ENCODE peak calls at places on chromosomes 11 and 22, in seven cellular contexts. A is left lung, F is cardiac muscle cell, N is stomach, U is psoas muscle, J is GM12865, K is RWPE1. E is an unnamed sample.

GRCh38 chr22:37390075-37390474 is 37.2 kb downstream of the ELFN2 start:
- DNase-seq in A (no peak), F (no peak), N (no peak), U (no peak), J (no peak), K (no peak), E (no peak)

GRCh38 chr11:59678813-59679165 is 10.0 kb upstream of the PATL1 start:
- DNase-seq in A (no peak), F (no peak), N (no peak), U (no peak), J (no peak), K (no peak), E (no peak)

GRCh38 chr22:48778308-48779195 is 1049.1 kb downstream of the BRD1 start:
- DNase-seq in A (no peak), F (no peak), N (no peak), U (no peak), J (no peak), K (no peak), E (no peak)

GRCh38 chr11:12539570-12539969 is 134.7 kb upstream of the TEAD1 start:
- DNase-seq in A (no peak), F (no peak), N (no peak), U (no peak), J (no peak), K (peak; percentile 86), E (no peak)

GRCh38 chr22:44147821-44148574 is 32.7 kb upstream of the PARVG start:
- DNase-seq in A (peak; percentile 53), F (peak; percentile 26), N (no peak), U (no peak), J (no peak), K (no peak), E (no peak)

GRCh38 chr11:43549624-43550023 is 130.9 kb upstream of the HSD17B12 start:
- DNase-seq in A (no peak), F (no peak), N (no peak), U (no peak), J (no peak), K (no peak), E (no peak)

GRCh38 chr22:30421695-30422480 is 3.7 kb upstream of the MTFP1 start:
- DNase-seq in A (no peak), F (no peak), N (no peak), U (no peak), J (no peak), K (no peak), E (no peak)

GRCh38 chr11:117949062-117949461 is 19.9 kb upstream of the TMPRSS13 start:
- DNase-seq in A (no peak), F (no peak), N (no peak), U (no peak), J (no peak), K (no peak), E (no peak)

GRCh38 chr11:65208785-65209710 is 27.3 kb downstream of the CAPN1 start:
- DNase-seq in A (no peak), F (no peak), N (peak; percentile 15), U (no peak), J (no peak), K (no peak), E (no peak)

GRCh38 chr11:5719703-5720495 is 16.3 kb upstream of the OR56B1 start:
- DNase-seq in A (no peak), F (no peak), N (no peak), U (no peak), J (no peak), K (no peak), E (no peak)

GRCh38 chr11:61835663-61836024 is 7.5 kb downstream of the FADS2 start:
- DNase-seq in A (no peak), F (no peak), N (no peak), U (no peak), J (no peak), K (no peak), E (no peak)

GRCh38 chr22:34068011-34068410 is 147.7 kb upstream of the LARGE1 start:
- DNase-seq in A (no peak), F (no peak), N (no peak), U (no peak), J (no peak), K (no peak), E (no peak)

GRCh38 chr11:26753738-26754504 is 32.1 kb upstream of the SLC5A12 start:
- DNase-seq in A (no peak), F (peak; percentile 79), N (peak; percentile 27), U (peak; percentile 18), J (peak; percentile 57), K (peak; percentile 62), E (peak; percentile 6)

GRCh38 chr22:21624120-21624879 is 5.5 kb downstream of the YDJC start:
- DNase-seq in A (no peak), F (peak; percentile 37), N (no peak), U (peak; percentile 30), J (no peak), K (no peak), E (no peak)

DNA sequence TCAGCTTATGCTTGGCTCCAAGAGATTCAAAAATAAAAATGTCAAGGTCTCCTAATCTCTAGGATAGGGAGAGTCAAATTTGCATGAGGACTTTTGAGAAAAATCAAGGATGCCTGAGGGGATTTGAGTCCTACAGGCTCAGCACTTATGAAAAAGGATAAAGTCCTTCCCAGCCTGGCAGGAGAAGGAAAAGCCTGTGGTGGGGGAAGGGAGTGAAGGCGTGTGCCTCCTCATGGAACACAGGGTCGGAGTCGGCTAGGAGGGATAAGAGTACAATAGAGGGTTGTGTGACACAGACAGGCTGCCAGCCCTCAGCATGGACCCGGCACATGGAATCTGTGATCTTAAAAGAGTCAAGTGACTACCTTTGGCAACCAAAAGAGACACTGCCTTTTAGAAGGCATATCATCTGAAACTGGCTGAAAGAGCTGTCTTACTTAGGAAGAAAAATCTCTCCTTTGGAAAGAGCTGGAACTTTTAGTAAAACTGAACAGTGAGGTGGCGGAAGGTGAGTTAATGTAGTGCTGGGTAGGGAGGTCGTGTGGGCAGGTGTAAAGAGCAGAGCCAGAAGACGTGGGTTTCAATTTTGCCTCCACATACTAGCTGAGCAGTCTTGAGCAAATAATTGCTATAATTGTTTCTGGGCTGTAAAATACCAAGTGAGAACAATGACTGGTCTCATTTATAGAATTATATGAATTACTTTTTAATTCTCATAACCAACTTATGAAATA is 58.8 kb upstream of the RDX start:
- DNase-seq in A (no peak), F (peak; percentile 41), N (no peak), U (no peak), J (no peak), K (no peak), E (no peak)
- TF ChIP-seq CTCF in A (no peak), F (no peak), N (no peak), U (no peak), J (no peak), K (no peak), E (no peak)

GRCh38 chr11:2870955-2871720 is 14.4 kb downstream of the CDKN1C start:
- DNase-seq in A (no peak), F (no peak), N (no peak), U (no peak), J (no peak), K (no peak), E (no peak)

GRCh38 chr11:2867722-2868548 is 17.6 kb downstream of the CDKN1C start:
- DNase-seq in A (no peak), F (no peak), N (no peak), U (no peak), J (peak; percentile 42), K (no peak), E (no peak)

GRCh38 chr11:2869561-2870427 is 15.8 kb downstream of the CDKN1C start:
- DNase-seq in A (no peak), F (no peak), N (no peak), U (no peak), J (no peak), K (no peak), E (no peak)

GRCh38 chr11:2868604-2869526 is 16.7 kb downstream of the CDKN1C start:
- DNase-seq in A (no peak), F (no peak), N (no peak), U (no peak), J (no peak), K (no peak), E (no peak)

GRCh38 chr11:2870460-2870859 is 15.1 kb downstream of the CDKN1C start:
- DNase-seq in A (no peak), F (no peak), N (no peak), U (no peak), J (no peak), K (no peak), E (no peak)
- TF ChIP-seq CTCF in A (no peak), F (peak; percentile 2), N (no peak), U (no peak), J (no peak), K (no peak), E (no peak)

GRCh38 chr11:17766590-17766989 is 32.0 kb downstream of the KCNC1 start:
- DNase-seq in A (no peak), F (no peak), N (no peak), U (no peak), J (no peak), K (no peak), E (no peak)
- TF ChIP-seq CTCF in A (no peak), F (no peak), N (no peak), U (no peak), J (no peak), K (no peak), E (peak; percentile 9)

DNA sequence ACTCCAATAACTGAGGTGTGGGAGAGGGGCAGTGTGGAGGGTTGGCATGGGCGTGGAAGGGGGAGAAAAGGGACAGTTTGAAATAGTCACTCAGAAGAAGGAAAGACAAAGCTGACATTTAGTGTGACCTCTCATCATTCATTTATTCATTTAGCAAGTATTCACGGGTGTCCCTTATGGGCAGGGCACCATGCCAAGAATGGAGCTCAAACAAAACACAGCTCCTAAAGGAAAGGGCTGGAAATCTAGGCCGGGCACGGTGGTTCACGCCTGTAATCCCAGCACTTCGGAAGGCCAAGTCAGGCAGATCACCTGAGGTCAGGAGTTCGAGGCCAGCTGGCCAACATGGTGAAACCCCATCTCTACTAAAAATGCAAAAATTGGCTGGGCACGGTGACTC is 19.4 kb upstream of the DGKZ start:
- DNase-seq in A (no peak), F (no peak), N (no peak), U (no peak), J (no peak), K (no peak), E (no peak)
- TF ChIP-seq CTCF in A (no peak), F (no peak), N (no peak), U (no peak), J (no peak), K (no peak), E (no peak)

GRCh38 chr11:86222081-86222480 is 22.5 kb upstream of the EED start:
- DNase-seq in A (no peak), F (no peak), N (no peak), U (no peak), J (no peak), K (no peak), E (no peak)
- TF ChIP-seq CTCF in A (no peak), F (no peak), N (no peak), U (no peak), J (no peak), K (no peak), E (no peak)

DNA sequence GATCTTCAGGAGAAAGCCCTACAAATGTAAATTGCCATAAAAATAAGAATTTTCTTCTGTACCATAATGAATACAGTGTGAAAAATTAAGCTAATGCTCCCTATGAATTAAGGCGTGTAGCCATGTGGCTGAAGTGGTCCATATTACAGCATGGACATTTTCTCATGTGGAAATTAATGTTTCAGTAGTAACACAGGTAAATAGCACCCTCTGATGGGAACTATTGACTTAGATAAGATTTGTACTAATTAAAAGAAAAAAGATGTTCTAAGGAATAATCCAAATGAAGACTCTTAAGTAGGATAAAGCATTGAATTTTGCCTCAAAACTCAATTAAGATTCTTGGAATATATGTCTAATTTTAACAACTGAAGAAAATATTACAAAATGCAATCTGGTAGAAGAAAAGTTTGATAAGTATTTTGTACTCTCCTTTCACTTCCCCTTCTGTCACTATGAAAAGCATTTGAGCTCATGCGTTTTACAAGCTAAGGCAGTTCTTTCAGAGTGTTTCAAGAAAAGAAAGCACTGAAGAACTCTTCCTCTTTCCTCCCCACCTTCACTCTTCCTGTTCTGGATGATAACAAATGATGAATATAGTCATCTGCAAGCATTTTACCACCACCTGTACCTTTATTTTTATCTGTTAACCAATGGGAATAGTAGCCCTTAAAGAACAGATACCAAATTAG is 9.9 kb upstream of the OR8D2 start:
- DNase-seq in A (no peak), F (no peak), N (no peak), U (no peak), J (peak; percentile 53), K (no peak), E (peak; percentile 25)
- TF ChIP-seq CTCF in A (no peak), F (no peak), N (no peak), U (no peak), J (no peak), K (no peak), E (no peak)

E was measured in GM20000.